ENCODE peak calls at places on chromosomes 2 and 18, in eight cellular contexts. One of them, this sample, is unnamed. For H3K4me1 and H3K9me3, the result is how much of the 10 kb centered on the place peaks cover.

GRCh38 chr18:43847164-43848091 is 570.1 kb upstream of the SYT4 start:
- DNase-seq in stomach: no peak
- DNase-seq in IMR-90: peak
- DNase-seq in right atrium auricular region: no peak
- DNase-seq in endothelial cell of umbilical vein: peak
- DNase-seq in GM23248: peak
- DNase-seq in HCT116: no peak
- DNase-seq in CD8-positive, alpha-beta T cell: no peak
- DNase-seq in this sample: no peak

GRCh38 chr2:132038179-132038882 is 123.4 kb downstream of the ANKRD30BL start:
- DNase-seq in stomach: no peak
- DNase-seq in IMR-90: no peak
- DNase-seq in CD8-positive, alpha-beta T cell: no peak
- DNase-seq in GM23248: peak
- DNase-seq in HCT116: no peak
- DNase-seq in endothelial cell of umbilical vein: no peak
- DNase-seq in right atrium auricular region: no peak
- DNase-seq in this sample: no peak

GRCh38 chr2:112021269-112021668 is 33.8 kb upstream of the TMEM87B start:
- DNase-seq in CD8-positive, alpha-beta T cell: no peak
- DNase-seq in right atrium auricular region: no peak
- DNase-seq in IMR-90: no peak
- DNase-seq in HCT116: no peak
- DNase-seq in GM23248: no peak
- DNase-seq in endothelial cell of umbilical vein: no peak
- DNase-seq in stomach: no peak
- DNase-seq in this sample: no peak

GRCh38 chr2:216911886-216912285 is 52.0 kb upstream of the TNP1 start:
- DNase-seq in GM23248: peak
- DNase-seq in CD8-positive, alpha-beta T cell: no peak
- DNase-seq in stomach: no peak
- DNase-seq in IMR-90: peak
- DNase-seq in endothelial cell of umbilical vein: no peak
- DNase-seq in right atrium auricular region: no peak
- DNase-seq in HCT116: no peak
- DNase-seq in this sample: no peak

GRCh38 chr2:55511508-55512124 is 7.9 kb upstream of the CFAP36 start:
- DNase-seq in stomach: no peak
- DNase-seq in endothelial cell of umbilical vein: peak
- DNase-seq in HCT116: peak
- DNase-seq in GM23248: peak
- DNase-seq in right atrium auricular region: no peak
- DNase-seq in IMR-90: peak
- DNase-seq in CD8-positive, alpha-beta T cell: no peak
- DNase-seq in this sample: no peak

GRCh38 chr2:18855027-18855426 is 265.7 kb upstream of the NT5C1B start:
- DNase-seq in right atrium auricular region: no peak
- DNase-seq in endothelial cell of umbilical vein: no peak
- DNase-seq in CD8-positive, alpha-beta T cell: no peak
- DNase-seq in GM23248: peak
- DNase-seq in IMR-90: peak
- DNase-seq in HCT116: peak
- DNase-seq in stomach: no peak
- DNase-seq in this sample: no peak

GRCh38 chr2:241340621-241341163 is 15.4 kb upstream of the FARP2 start:
- DNase-seq in GM23248: no peak
- DNase-seq in IMR-90: no peak
- DNase-seq in CD8-positive, alpha-beta T cell: peak
- DNase-seq in stomach: no peak
- DNase-seq in endothelial cell of umbilical vein: no peak
- DNase-seq in right atrium auricular region: no peak
- DNase-seq in HCT116: no peak
- DNase-seq in this sample: no peak

GRCh38 chr2:103139628-103140268 is 377.9 kb downstream of the TMEM182 start:
- DNase-seq in endothelial cell of umbilical vein: no peak
- DNase-seq in stomach: no peak
- DNase-seq in HCT116: no peak
- DNase-seq in IMR-90: no peak
- DNase-seq in CD8-positive, alpha-beta T cell: no peak
- DNase-seq in right atrium auricular region: no peak
- DNase-seq in GM23248: no peak
- DNase-seq in this sample: no peak

GRCh38 chr18:24488824-24489493 is 28.5 kb downstream of the HRH4 start:
- DNase-seq in stomach: no peak
- DNase-seq in HCT116: peak
- DNase-seq in IMR-90: peak
- DNase-seq in CD8-positive, alpha-beta T cell: no peak
- DNase-seq in GM23248: peak
- DNase-seq in endothelial cell of umbilical vein: peak
- DNase-seq in right atrium auricular region: no peak
- DNase-seq in this sample: no peak

GRCh38 chr2:55051026-55051866 is 995 bp upstream of the RTN4 start:
- DNase-seq in IMR-90: peak
- DNase-seq in HCT116: peak
- DNase-seq in GM23248: peak
- DNase-seq in right atrium auricular region: peak
- DNase-seq in endothelial cell of umbilical vein: peak
- DNase-seq in CD8-positive, alpha-beta T cell: peak
- DNase-seq in stomach: peak
- DNase-seq in this sample: no peak

GRCh38 chr2:157837851-157838441 is 38.2 kb downstream of the ACVR1 start:
- DNase-seq in stomach: no peak
- DNase-seq in endothelial cell of umbilical vein: peak
- DNase-seq in right atrium auricular region: no peak
- DNase-seq in GM23248: peak
- DNase-seq in CD8-positive, alpha-beta T cell: no peak
- DNase-seq in IMR-90: peak
- DNase-seq in HCT116: no peak
- DNase-seq in this sample: peak

GRCh38 chr2:146624429-146624828 is 1220.4 kb upstream of the ACVR2A start:
- DNase-seq in endothelial cell of umbilical vein: no peak
- DNase-seq in CD8-positive, alpha-beta T cell: no peak
- DNase-seq in GM23248: no peak
- DNase-seq in HCT116: no peak
- DNase-seq in IMR-90: no peak
- DNase-seq in stomach: no peak
- DNase-seq in right atrium auricular region: no peak
- DNase-seq in this sample: no peak

GRCh38 chr2:215107229-215108056 is 31.0 kb downstream of the ABCA12 start:
- DNase-seq in right atrium auricular region: no peak
- DNase-seq in GM23248: no peak
- DNase-seq in HCT116: no peak
- DNase-seq in endothelial cell of umbilical vein: no peak
- DNase-seq in CD8-positive, alpha-beta T cell: no peak
- DNase-seq in IMR-90: no peak
- DNase-seq in stomach: no peak
- DNase-seq in this sample: no peak

GRCh38 chr2:149611100-149611820 is 23.7 kb upstream of the MMADHC start:
- DNase-seq in stomach: no peak
- DNase-seq in IMR-90: no peak
- DNase-seq in endothelial cell of umbilical vein: no peak
- DNase-seq in right atrium auricular region: no peak
- DNase-seq in CD8-positive, alpha-beta T cell: no peak
- DNase-seq in GM23248: no peak
- DNase-seq in HCT116: no peak
- DNase-seq in this sample: no peak

GRCh38 chr2:740446-741293 is 63.5 kb upstream of the TMEM18 start:
- DNase-seq in GM23248: peak
- DNase-seq in endothelial cell of umbilical vein: peak
- DNase-seq in IMR-90: peak
- DNase-seq in CD8-positive, alpha-beta T cell: no peak
- DNase-seq in right atrium auricular region: no peak
- DNase-seq in HCT116: peak
- DNase-seq in stomach: peak
- DNase-seq in this sample: peak

GRCh38 chr2:15865923-15866322 is 74.4 kb upstream of the MYCN start:
- DNase-seq in CD8-positive, alpha-beta T cell: no peak
- DNase-seq in HCT116: no peak
- DNase-seq in IMR-90: no peak
- DNase-seq in stomach: no peak
- DNase-seq in endothelial cell of umbilical vein: no peak
- DNase-seq in right atrium auricular region: no peak
- DNase-seq in GM23248: no peak
- DNase-seq in this sample: no peak

GRCh38 chr2:48249631-48250473 is 280.1 kb upstream of the STON1 start:
- DNase-seq in CD8-positive, alpha-beta T cell: no peak
- DNase-seq in stomach: no peak
- DNase-seq in IMR-90: peak
- DNase-seq in HCT116: no peak
- DNase-seq in GM23248: peak
- DNase-seq in endothelial cell of umbilical vein: peak
- DNase-seq in right atrium auricular region: no peak
- DNase-seq in this sample: peak

GRCh38 chr2:9415770-9416169 is 7.6 kb downstream of the ITGB1BP1 start:
- DNase-seq in GM23248: peak
- DNase-seq in stomach: no peak
- DNase-seq in endothelial cell of umbilical vein: no peak
- DNase-seq in CD8-positive, alpha-beta T cell: no peak
- DNase-seq in right atrium auricular region: no peak
- DNase-seq in HCT116: no peak
- DNase-seq in IMR-90: peak
- DNase-seq in this sample: no peak

GRCh38 chr2:9416962-9417316 is 6.4 kb downstream of the ITGB1BP1 start:
- DNase-seq in stomach: no peak
- DNase-seq in right atrium auricular region: no peak
- DNase-seq in CD8-positive, alpha-beta T cell: no peak
- DNase-seq in GM23248: no peak
- DNase-seq in IMR-90: no peak
- DNase-seq in endothelial cell of umbilical vein: no peak
- DNase-seq in HCT116: no peak
- DNase-seq in this sample: no peak

GRCh38 chr2:9418746-9419145 is 4.6 kb downstream of the ITGB1BP1 start:
- DNase-seq in CD8-positive, alpha-beta T cell: no peak
- DNase-seq in right atrium auricular region: no peak
- DNase-seq in HCT116: no peak
- DNase-seq in endothelial cell of umbilical vein: no peak
- DNase-seq in GM23248: no peak
- DNase-seq in IMR-90: no peak
- DNase-seq in stomach: no peak
- DNase-seq in this sample: no peak

GRCh38 chr2:9417725-9418124 is 5.6 kb downstream of the ITGB1BP1 start:
- DNase-seq in endothelial cell of umbilical vein: peak
- DNase-seq in IMR-90: no peak
- DNase-seq in CD8-positive, alpha-beta T cell: no peak
- DNase-seq in stomach: no peak
- DNase-seq in right atrium auricular region: no peak
- DNase-seq in GM23248: no peak
- DNase-seq in HCT116: no peak
- DNase-seq in this sample: no peak

GRCh38 chr2:9416267-9416961 is 6.9 kb downstream of the ITGB1BP1 start:
- DNase-seq in IMR-90: no peak
- DNase-seq in GM23248: no peak
- DNase-seq in HCT116: no peak
- DNase-seq in endothelial cell of umbilical vein: no peak
- DNase-seq in CD8-positive, alpha-beta T cell: no peak
- DNase-seq in right atrium auricular region: no peak
- DNase-seq in stomach: no peak
- DNase-seq in this sample: no peak
- H3K27ac ChIP-seq in IMR-90: no peak
- H3K27ac ChIP-seq in GM23248: peak
- H3K27ac ChIP-seq in HCT116: no peak
- H3K27ac ChIP-seq in endothelial cell of umbilical vein: no peak
- H3K27ac ChIP-seq in CD8-positive, alpha-beta T cell: no peak
- H3K27ac ChIP-seq in right atrium auricular region: no peak
- H3K27ac ChIP-seq in stomach: no peak
- H3K27ac ChIP-seq in this sample: no peak

GRCh38 chr2:177270531-177270930 is 6.0 kb upstream of the NFE2L2 start:
- DNase-seq in endothelial cell of umbilical vein: no peak
- DNase-seq in CD8-positive, alpha-beta T cell: no peak
- DNase-seq in IMR-90: no peak
- DNase-seq in GM23248: no peak
- DNase-seq in right atrium auricular region: no peak
- DNase-seq in stomach: no peak
- DNase-seq in HCT116: no peak
- DNase-seq in this sample: no peak

GRCh38 chr2:177265834-177266817 is 1.6 kb upstream of the NFE2L2 start:
- DNase-seq in GM23248: peak
- DNase-seq in CD8-positive, alpha-beta T cell: no peak
- DNase-seq in stomach: no peak
- DNase-seq in right atrium auricular region: no peak
- DNase-seq in endothelial cell of umbilical vein: peak
- DNase-seq in HCT116: no peak
- DNase-seq in IMR-90: peak
- DNase-seq in this sample: no peak

GRCh38 chr2:177271981-177272666 is 7.6 kb upstream of the NFE2L2 start:
- DNase-seq in right atrium auricular region: no peak
- DNase-seq in stomach: no peak
- DNase-seq in HCT116: no peak
- DNase-seq in GM23248: no peak
- DNase-seq in endothelial cell of umbilical vein: no peak
- DNase-seq in IMR-90: no peak
- DNase-seq in CD8-positive, alpha-beta T cell: no peak
- DNase-seq in this sample: no peak

GRCh38 chr2:177265386-177265690 is 811 bp upstream of the NFE2L2 start:
- DNase-seq in right atrium auricular region: no peak
- DNase-seq in IMR-90: peak
- DNase-seq in endothelial cell of umbilical vein: peak
- DNase-seq in GM23248: peak
- DNase-seq in CD8-positive, alpha-beta T cell: peak
- DNase-seq in stomach: no peak
- DNase-seq in HCT116: no peak
- DNase-seq in this sample: peak

GRCh38 chr2:177268901-177269300 is 4.4 kb upstream of the NFE2L2 start:
- DNase-seq in HCT116: no peak
- DNase-seq in GM23248: no peak
- DNase-seq in right atrium auricular region: no peak
- DNase-seq in IMR-90: no peak
- DNase-seq in endothelial cell of umbilical vein: no peak
- DNase-seq in stomach: no peak
- DNase-seq in CD8-positive, alpha-beta T cell: no peak
- DNase-seq in this sample: no peak
- H3K4me1 ChIP-seq in HCT116: under half
- H3K4me1 ChIP-seq in GM23248: under half
- H3K4me1 ChIP-seq in right atrium auricular region: under half
- H3K4me1 ChIP-seq in IMR-90: under half
- H3K4me1 ChIP-seq in endothelial cell of umbilical vein: under half
- H3K4me1 ChIP-seq in stomach: under half
- H3K4me1 ChIP-seq in CD8-positive, alpha-beta T cell: under half
- H3K4me1 ChIP-seq in this sample: under half

GRCh38 chr2:125596612-125597011 is 1059.3 kb upstream of the GYPC start:
- DNase-seq in right atrium auricular region: no peak
- DNase-seq in endothelial cell of umbilical vein: no peak
- DNase-seq in stomach: no peak
- DNase-seq in GM23248: no peak
- DNase-seq in HCT116: no peak
- DNase-seq in IMR-90: no peak
- DNase-seq in CD8-positive, alpha-beta T cell: no peak
- DNase-seq in this sample: no peak
- H3K9me3 ChIP-seq in right atrium auricular region: under half
- H3K9me3 ChIP-seq in endothelial cell of umbilical vein: under half
- H3K9me3 ChIP-seq in stomach: under half
- H3K9me3 ChIP-seq in GM23248: under half
- H3K9me3 ChIP-seq in HCT116: under half
- H3K9me3 ChIP-seq in IMR-90: under half
- H3K9me3 ChIP-seq in CD8-positive, alpha-beta T cell: under half
- H3K9me3 ChIP-seq in this sample: under half

DNA sequence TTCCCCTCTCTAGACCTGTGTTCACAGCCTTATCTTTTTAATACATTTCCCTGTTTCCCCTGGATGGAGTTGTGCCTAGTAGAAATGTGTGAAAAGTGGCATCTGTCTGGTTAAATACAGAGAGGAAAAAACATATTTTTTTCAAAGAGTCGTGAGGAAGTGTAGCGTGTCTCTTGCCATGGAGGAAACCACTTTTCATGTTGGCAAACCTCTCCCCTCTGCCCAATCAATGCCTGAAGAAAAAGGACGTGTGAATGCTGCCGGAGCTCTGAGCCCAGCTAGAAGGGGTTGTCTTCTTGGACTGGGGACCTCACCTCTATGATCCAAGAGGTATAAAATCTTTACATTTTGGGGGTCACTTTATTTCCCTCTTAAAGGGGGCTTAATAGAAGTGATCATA is 52.4 kb downstream of the DPP4 start:
- DNase-seq in endothelial cell of umbilical vein: no peak
- DNase-seq in CD8-positive, alpha-beta T cell: no peak
- DNase-seq in right atrium auricular region: no peak
- DNase-seq in IMR-90: no peak
- DNase-seq in stomach: no peak
- DNase-seq in HCT116: no peak
- DNase-seq in GM23248: no peak
- DNase-seq in this sample: no peak
- H3K27ac ChIP-seq in endothelial cell of umbilical vein: no peak
- H3K27ac ChIP-seq in CD8-positive, alpha-beta T cell: no peak
- H3K27ac ChIP-seq in right atrium auricular region: no peak
- H3K27ac ChIP-seq in IMR-90: no peak
- H3K27ac ChIP-seq in stomach: no peak
- H3K27ac ChIP-seq in HCT116: no peak
- H3K27ac ChIP-seq in GM23248: no peak
- H3K27ac ChIP-seq in this sample: peak